ENCODE peak calls at places on chromosomes 11 and 22, in nine cellular contexts. R is uterus, L is testis, B is H1, J is esophagus muscularis mucosa, V is IMR-90, Q is heart left ventricle, E is transverse colon, Y is spleen. F is an unnamed sample.

GRCh38 chr11:73520358-73521061 is 77.4 kb downstream of the FAM168A start:
- DNase-seq in J (no peak), B (no peak), R (no peak), V (peak), E (no peak), Y (no peak), Q (no peak), L (no peak), F (no peak)

GRCh38 chr22:49295851-49296560 is 531.7 kb downstream of the BRD1 start:
- DNase-seq in B (peak), E (no peak), R (no peak), V (no peak), J (peak), L (peak), Y (peak), Q (peak), F (no peak)

GRCh38 chr11:20112291-20113146 is 47.8 kb downstream of the DBX1 start:
- DNase-seq in R (peak), Q (peak), V (peak), B (no peak), L (peak), Y (no peak), E (peak), J (no peak), F (peak)

GRCh38 chr11:1876361-1877063 is 15.2 kb downstream of the PRR33 start:
- DNase-seq in B (peak), L (peak), J (no peak), Y (peak), E (peak), Q (peak), R (peak), V (no peak), F (no peak)

GRCh38 chr11:2589538-2589934 is 110.3 kb downstream of the KCNQ1OT1 start:
- DNase-seq in E (no peak), Q (no peak), L (no peak), R (no peak), V (no peak), Y (no peak), J (no peak), B (no peak), F (peak)

GRCh38 chr11:12090061-12090572 is 20.3 kb upstream of the MICAL2 start:
- DNase-seq in R (no peak), Q (no peak), L (no peak), E (no peak), Y (no peak), B (no peak), V (peak), J (no peak), F (no peak)

GRCh38 chr11:114310095-114310494 is 13.9 kb downstream of the NNMT start:
- DNase-seq in E (no peak), R (no peak), Q (no peak), V (no peak), Y (no peak), J (no peak), L (no peak), B (no peak), F (no peak)

GRCh38 chr22:24391836-24392217 is 35.6 kb upstream of the ADORA2A start:
- DNase-seq in B (no peak), Q (no peak), V (peak), R (no peak), L (no peak), Y (no peak), J (no peak), E (no peak), F (no peak)

GRCh38 chr22:36871669-36872081 is 10.9 kb downstream of the NCF4 start:
- DNase-seq in Q (no peak), B (no peak), R (no peak), E (no peak), Y (no peak), V (no peak), L (no peak), J (no peak), F (no peak)

GRCh38 chr11:17719028-17719939 is at the start of gene MYOD1:
- DNase-seq in V (no peak), J (no peak), Q (no peak), B (peak), E (no peak), Y (no peak), L (no peak), R (no peak), F (no peak)

GRCh38 chr11:58938398-58938797 is 890 bp upstream of the GLYATL1 start:
- DNase-seq in R (no peak), V (no peak), Q (no peak), J (no peak), B (no peak), L (no peak), E (no peak), Y (no peak), F (no peak)

GRCh38 chr11:78539566-78539965 is 35.1 kb downstream of the NARS2 start:
- DNase-seq in B (no peak), Y (no peak), R (no peak), E (no peak), J (no peak), V (peak), Q (no peak), L (no peak), F (peak)

GRCh38 chr11:64053699-64054098 is 18.0 kb downstream of the FLRT1 start:
- DNase-seq in V (peak), Y (no peak), B (peak), J (no peak), Q (no peak), E (no peak), R (no peak), L (no peak), F (peak)

GRCh38 chr11:123188508-123189165 is 6.4 kb downstream of the CLMP start:
- DNase-seq in J (no peak), R (no peak), Y (no peak), Q (no peak), V (peak), B (no peak), E (no peak), L (peak), F (peak)

GRCh38 chr11:46390331-46391171 is 1.0 kb downstream of the CHRM4 start:
- DNase-seq in L (no peak), E (no peak), R (no peak), B (peak), V (no peak), Q (no peak), J (no peak), Y (peak), F (no peak)

GRCh38 chr11:102603091-102603490 is 22.0 kb downstream of the MMP20 start:
- DNase-seq in Q (no peak), R (no peak), Y (no peak), L (peak), V (peak), J (no peak), B (no peak), E (no peak), F (no peak)

GRCh38 chr11:121328967-121329653 is 36.5 kb downstream of the SC5D start:
- DNase-seq in Y (no peak), J (peak), L (no peak), B (no peak), E (no peak), Q (no peak), V (no peak), R (no peak), F (no peak)

GRCh38 chr11:68012843-68013610 is 2.9 kb downstream of the ALDH3B1 start:
- DNase-seq in Q (no peak), V (peak), L (no peak), B (no peak), Y (no peak), E (no peak), J (no peak), R (no peak), F (no peak)

GRCh38 chr11:43576834-43577521 is 103.6 kb upstream of the HSD17B12 start:
- DNase-seq in Y (no peak), B (peak), V (peak), R (no peak), L (peak), E (no peak), Q (peak), J (no peak), F (peak)

GRCh38 chr22:25100972-25101371 is 98.7 kb upstream of the CRYBB3 start:
- DNase-seq in B (no peak), R (no peak), V (no peak), J (no peak), E (no peak), Y (no peak), Q (no peak), L (no peak), F (no peak)

GRCh38 chr11:72292106-72292790 is 48.3 kb upstream of the PHOX2A start:
- DNase-seq in E (no peak), Q (no peak), J (no peak), V (no peak), R (no peak), B (peak), L (no peak), Y (no peak), F (no peak)

GRCh38 chr22:22745225-22746060 is 101.0 kb downstream of the GGTLC2 start:
- DNase-seq in E (peak), Q (no peak), B (peak), L (peak), Y (no peak), R (no peak), J (peak), V (peak), F (peak)

GRCh38 chr11:61138940-61139339 is 22.3 kb downstream of the VPS37C start:
- DNase-seq in V (peak), Q (no peak), E (no peak), Y (no peak), B (no peak), L (no peak), R (no peak), J (no peak), F (no peak)

GRCh38 chr11:16317712-16318111 is 38.6 kb downstream of the SOX6 start:
- DNase-seq in Y (no peak), Q (no peak), B (no peak), V (no peak), J (no peak), E (no peak), L (no peak), R (no peak), F (no peak)

GRCh38 chr11:31855466-31855865 is 44.3 kb upstream of the PAX6 start:
- DNase-seq in Y (no peak), R (no peak), J (no peak), Q (no peak), L (no peak), E (no peak), B (no peak), V (no peak), F (no peak)

GRCh38 chr11:118060879-118061278 is 16.0 kb upstream of the TMPRSS4 start:
- DNase-seq in J (no peak), E (peak), L (no peak), R (peak), B (no peak), Y (no peak), V (no peak), Q (no peak), F (no peak)

GRCh38 chr11:71342951-71343827 is 90.8 kb upstream of the SHANK2 start:
- DNase-seq in R (no peak), Y (peak), E (peak), V (peak), B (peak), J (no peak), L (peak), Q (no peak), F (peak)

GRCh38 chr11:115501895-115502589 is 2.2 kb downstream of the CADM1 start:
- DNase-seq in R (no peak), B (no peak), E (no peak), Y (no peak), J (no peak), Q (no peak), V (peak), L (peak), F (no peak)

GRCh38 chr22:32829451-32829851 is 27.9 kb downstream of the TIMP3 start:
- DNase-seq in Y (no peak), Q (no peak), L (no peak), E (no peak), V (no peak), B (no peak), R (no peak), J (no peak), F (no peak)

GRCh38 chr11:27373856-27374602 is 11.0 kb upstream of the CCDC34 start:
- DNase-seq in V (no peak), R (no peak), J (no peak), Y (no peak), Q (no peak), L (no peak), B (no peak), E (no peak), F (no peak)

GRCh38 chr11:113447621-113448310 is 27.4 kb downstream of the DRD2 start:
- DNase-seq in V (peak), Y (no peak), B (no peak), R (no peak), Q (no peak), L (no peak), E (no peak), J (no peak), F (no peak)

GRCh38 chr22:22684605-22685561 is 40.5 kb downstream of the GGTLC2 start:
- DNase-seq in J (no peak), E (peak), V (peak), Y (peak), L (peak), B (peak), R (no peak), Q (no peak), F (peak)

GRCh38 chr11:79312591-79313267 is 128.1 kb downstream of the TENM4 start:
- DNase-seq in J (no peak), Y (no peak), Q (no peak), V (peak), E (no peak), R (peak), B (no peak), L (no peak), F (peak)

GRCh38 chr22:39278040-39278439 is 33.3 kb upstream of the PDGFB start:
- DNase-seq in Y (no peak), E (no peak), Q (peak), L (no peak), B (no peak), V (peak), J (no peak), R (no peak), F (no peak)

GRCh38 chr22:46703166-46703995 is 34.7 kb downstream of the CERK start:
- DNase-seq in L (no peak), E (no peak), B (no peak), V (no peak), J (no peak), Q (no peak), R (no peak), Y (no peak), F (no peak)

GRCh38 chr22:46703996-46704370 is 34.1 kb downstream of the CERK start:
- DNase-seq in E (no peak), R (no peak), L (no peak), Y (no peak), J (no peak), Q (no peak), V (no peak), B (no peak), F (no peak)

GRCh38 chr22:46707305-46707704 is 30.7 kb downstream of the CERK start:
- DNase-seq in J (no peak), Y (no peak), B (no peak), E (no peak), R (no peak), L (no peak), Q (no peak), V (no peak), F (no peak)

GRCh38 chr22:46707827-46708570 is 30.1 kb downstream of the CERK start:
- DNase-seq in R (no peak), Y (no peak), J (no peak), V (no peak), Q (no peak), B (no peak), E (no peak), L (no peak), F (no peak)

GRCh38 chr22:46706060-46706459 is 32.0 kb downstream of the CERK start:
- DNase-seq in L (no peak), J (no peak), E (no peak), Y (no peak), B (no peak), V (no peak), R (no peak), Q (no peak), F (no peak)
- TF ChIP-seq POLR2A in L (no peak), J (no peak), E (no peak), Y (no peak), B (no peak), V (no peak), R (no peak), Q (no peak), F (no peak)

GRCh38 chr11:65100674-65101350 is 4.8 kb downstream of the VPS51 start:
- DNase-seq in V (no peak), E (no peak), L (no peak), R (no peak), Q (no peak), Y (no peak), J (no peak), B (no peak), F (no peak)
- H3K27ac ChIP-seq in V (no peak), E (no peak), L (no peak), R (no peak), Q (peak), Y (no peak), J (no peak), B (no peak), F (no peak)

DNA sequence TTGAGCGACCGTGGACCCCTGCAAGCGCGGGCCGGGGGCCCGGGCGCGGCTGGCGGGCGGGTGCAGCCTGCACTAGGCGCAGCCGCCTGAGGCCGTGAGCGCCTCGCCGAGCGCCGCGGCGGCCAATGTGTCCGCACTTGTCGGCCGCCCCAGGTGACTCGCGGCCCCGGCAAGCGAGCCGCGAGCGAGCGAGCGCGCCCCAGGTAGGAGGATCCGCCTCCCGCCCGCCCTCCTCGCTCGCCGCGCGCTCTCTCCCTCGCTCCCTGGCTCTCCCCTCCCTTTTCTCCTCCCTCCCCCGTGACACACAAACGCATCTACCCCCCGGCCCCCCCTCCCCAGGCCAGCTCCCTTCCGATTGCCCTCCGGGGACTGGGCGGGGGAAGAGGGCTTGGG is at the start of gene WNT7B:
- DNase-seq in L (no peak), J (no peak), Y (no peak), V (no peak), R (no peak), B (no peak), E (no peak), Q (no peak), F (peak)
- TF ChIP-seq POLR2A in L (no peak), J (no peak), Y (no peak), V (no peak), R (no peak), B (no peak), E (no peak), Q (no peak), F (no peak)

GRCh38 chr11:66789097-66789890 is 53.9 kb upstream of the RCE1 start:
- DNase-seq in J (no peak), R (no peak), L (no peak), Y (no peak), Q (no peak), E (no peak), V (peak), B (no peak), F (no peak)
- H3K27ac ChIP-seq in J (peak), R (no peak), L (no peak), Y (no peak), Q (no peak), E (no peak), V (no peak), B (no peak), F (no peak)

GRCh38 chr11:8810331-8811301 is 100.4 kb upstream of the AKIP1 start:
- DNase-seq in V (peak), Y (peak), L (peak), E (peak), J (no peak), R (peak), Q (peak), B (peak), F (peak)
- TF ChIP-seq POLR2A in V (no peak), Y (peak), L (peak), E (peak), J (peak), R (peak), Q (peak), B (peak), F (no peak)

GRCh38 chr22:46536559-46537220 is 730 bp downstream of the CELSR1 start:
- DNase-seq in J (no peak), B (peak), Y (no peak), L (no peak), V (no peak), E (no peak), Q (no peak), R (no peak), F (no peak)

GRCh38 chr22:46538816-46539163 is 1.4 kb upstream of the CELSR1 start:
- DNase-seq in R (no peak), B (no peak), J (no peak), E (no peak), Y (no peak), V (peak), Q (no peak), L (peak), F (no peak)

GRCh38 chr22:46535876-46536558 is 1.4 kb downstream of the CELSR1 start:
- DNase-seq in B (no peak), R (no peak), J (no peak), Q (no peak), Y (no peak), L (no peak), V (no peak), E (no peak), F (no peak)

GRCh38 chr22:46537946-46538815 is 761 bp upstream of the CELSR1 start:
- DNase-seq in R (no peak), J (no peak), Q (no peak), B (peak), V (peak), E (no peak), Y (no peak), L (no peak), F (peak)

GRCh38 chr22:46537221-46537945 is at the start of gene CELSR1:
- DNase-seq in L (no peak), E (peak), J (no peak), V (peak), B (peak), Q (no peak), Y (no peak), R (no peak), F (peak)
- H3K27ac ChIP-seq in L (no peak), E (no peak), J (no peak), V (no peak), B (no peak), Q (peak), Y (no peak), R (no peak), F (no peak)

DNA sequence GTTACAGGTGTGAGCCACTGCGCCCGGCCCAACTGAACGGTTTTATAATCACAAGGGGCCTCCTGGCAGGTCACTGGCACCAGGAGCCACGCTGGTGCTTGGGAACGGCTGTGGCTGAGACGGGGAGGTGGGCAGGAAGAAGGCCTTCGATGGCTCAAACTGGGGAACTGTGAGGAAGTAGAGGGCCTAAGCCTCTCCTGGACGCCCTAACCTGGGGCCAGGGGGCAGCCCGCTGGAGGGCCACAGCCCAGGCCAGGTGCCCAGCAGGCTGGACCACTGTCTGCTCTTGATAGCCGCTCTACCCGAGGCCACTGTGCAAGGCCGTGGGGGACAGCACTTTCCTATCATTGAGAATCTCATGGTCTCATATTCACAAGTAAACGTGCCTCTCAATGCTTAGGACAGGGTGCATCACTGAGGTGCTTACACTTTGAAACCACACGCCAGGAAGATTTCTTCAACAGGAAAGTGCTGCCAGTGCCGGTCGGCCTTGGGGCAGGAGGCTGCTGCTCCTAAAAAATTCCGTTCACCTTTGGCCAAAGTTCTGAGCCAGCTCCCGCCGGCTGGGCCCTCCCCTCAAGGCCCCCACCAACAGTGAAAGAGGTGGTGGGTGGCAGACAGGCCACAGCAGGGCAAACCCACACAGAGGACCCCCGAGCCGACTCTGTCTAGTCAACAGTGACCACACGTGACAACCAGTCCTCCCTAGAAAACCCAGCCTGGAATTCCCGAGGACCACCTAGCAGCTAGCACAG is 7.2 kb downstream of the GATD1 start:
- DNase-seq in E (no peak), Q (no peak), J (no peak), B (no peak), L (no peak), V (no peak), R (no peak), Y (no peak), F (no peak)
- TF ChIP-seq POLR2A in E (no peak), Q (no peak), J (no peak), B (no peak), L (no peak), V (no peak), R (no peak), Y (no peak), F (no peak)

GRCh38 chr11:75341583-75341982 is 9.9 kb downstream of the ARRB1 start:
- DNase-seq in J (no peak), V (no peak), B (no peak), R (no peak), L (no peak), Y (no peak), E (no peak), Q (no peak), F (no peak)
- H3K27ac ChIP-seq in J (peak), V (no peak), B (no peak), R (peak), L (peak), Y (peak), E (peak), Q (peak), F (peak)

F was measured in thyroid gland.